ENCODE peak calls at places on chromosome 7, in four cellular contexts. F, T, J and S are unnamed samples.

GRCh38 chr7:20484366-20484765 is 131.1 kb upstream of the ABCB5 start:
- DNase-seq in F (no peak), T (no peak), J (no peak), S (no peak)

GRCh38 chr7:139855498-139856270 is 26.6 kb downstream of the TBXAS1 start:
- DNase-seq in F (peak; percentile 51), T (no peak), J (peak; percentile 62), S (no peak)

GRCh38 chr7:43034535-43035002 is 77.9 kb upstream of the HECW1 start:
- DNase-seq in F (no peak), T (no peak), J (peak; percentile 81), S (no peak)

GRCh38 chr7:23136216-23136615 is 30.6 kb downstream of the KLHL7 start:
- DNase-seq in F (no peak), T (no peak), J (no peak), S (no peak)

GRCh38 chr7:33669251-33669670 is 236.1 kb upstream of the BMPER start:
- DNase-seq in F (no peak), T (peak; percentile 70), J (no peak), S (no peak)

GRCh38 chr7:2159176-2159520 is 73.6 kb downstream of the MAD1L1 start:
- DNase-seq in F (no peak), T (no peak), J (no peak), S (no peak)

GRCh38 chr7:11298220-11298619 is 324.5 kb downstream of the PHF14 start:
- DNase-seq in F (no peak), T (no peak), J (no peak), S (no peak)

GRCh38 chr7:107592361-107593024 is 12.4 kb downstream of the BCAP29 start:
- DNase-seq in F (no peak), T (no peak), J (no peak), S (no peak)

GRCh38 chr7:128217030-128217805 is 23.9 kb upstream of the LEP start:
- DNase-seq in F (no peak), T (no peak), J (peak; percentile 66), S (no peak)

GRCh38 chr7:101232141-101232821 is 5.3 kb downstream of the CLDN15 start:
- DNase-seq in F (no peak), T (no peak), J (peak; percentile 68), S (no peak)

GRCh38 chr7:5429857-5430611 is 6.4 kb upstream of the TNRC18 start:
- DNase-seq in F (no peak), T (no peak), J (no peak), S (no peak)

GRCh38 chr7:41003031-41003925 is 699.6 kb downstream of the INHBA start:
- DNase-seq in F (peak; percentile 3), T (peak; percentile 28), J (peak; percentile 18), S (peak; percentile 54)

GRCh38 chr7:116897661-116898060 is 35.3 kb downstream of the CAPZA2 start:
- DNase-seq in F (no peak), T (no peak), J (no peak), S (no peak)

GRCh38 chr7:116899308-116899707 is 36.9 kb downstream of the CAPZA2 start:
- DNase-seq in F (no peak), T (no peak), J (no peak), S (no peak)

GRCh38 chr7:116901143-116901542 is 38.8 kb downstream of the CAPZA2 start:
- DNase-seq in F (no peak), T (no peak), J (no peak), S (no peak)

GRCh38 chr7:116906391-116906790 is 44.0 kb downstream of the CAPZA2 start:
- DNase-seq in F (no peak), T (no peak), J (no peak), S (no peak)

DNA sequence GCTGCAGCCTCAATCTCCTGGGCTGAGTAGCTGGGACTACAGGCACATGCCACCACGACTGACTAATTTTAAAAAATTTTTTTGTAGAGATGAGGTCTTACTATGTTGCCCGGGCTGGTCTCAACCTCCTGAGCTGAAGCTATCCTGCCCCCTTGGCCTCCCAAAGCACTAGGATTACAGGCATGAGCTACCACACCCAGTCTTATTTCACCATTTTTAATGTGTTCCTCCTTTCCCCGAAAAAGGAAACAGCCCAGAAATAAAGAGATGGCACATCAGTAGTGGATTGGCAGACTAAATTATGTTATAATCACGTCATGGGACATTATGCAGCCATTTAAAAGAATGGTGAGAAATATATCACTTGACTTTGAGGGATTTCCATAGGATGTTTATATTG is 40.4 kb downstream of the CAPZA2 start:
- DNase-seq in F (no peak), T (no peak), J (no peak), S (no peak)
- TF ChIP-seq CEBPB in F (no peak), T (no peak), J (no peak), S (no peak)

GRCh38 chr7:73557397-73558257 is at the start of gene BCL7B:
- DNase-seq in F (no peak), T (peak; percentile 44), J (peak; percentile 99), S (peak; percentile 32)
- TF ChIP-seq REST in F (no peak), T (no peak), J (peak; percentile 34), S (no peak)

DNA sequence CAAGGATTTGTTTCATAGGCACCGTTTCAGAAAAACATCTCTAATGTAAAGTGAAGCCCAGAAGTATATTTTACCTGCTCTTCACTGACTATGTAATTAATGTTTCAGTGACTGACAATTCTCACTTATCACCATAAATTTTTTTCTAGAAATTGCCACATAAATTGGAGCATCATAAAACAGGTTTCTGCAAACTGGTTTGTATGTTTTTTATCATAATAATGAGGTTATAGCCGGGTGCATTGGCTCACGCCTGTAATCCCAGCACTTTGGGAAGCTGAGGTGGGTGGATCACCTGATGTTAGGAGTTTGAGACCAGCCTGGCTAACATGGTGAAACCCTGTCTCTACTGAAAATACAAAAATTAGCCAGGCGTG is 39.4 kb downstream of the SYPL1 start:
- DNase-seq in F (no peak), T (no peak), J (no peak), S (no peak)
- H3K9ac ChIP-seq in F (no peak overlapping the region), T (no peak overlapping the region), J (no peak overlapping the region), S (no peak overlapping the region)

GRCh38 chr7:112282476-112283188 is 76.1 kb downstream of the ZNF277 start:
- DNase-seq in F (no peak), T (no peak), J (peak; percentile 14), S (no peak)

GRCh38 chr7:112279042-112279441 is 72.5 kb downstream of the ZNF277 start:
- DNase-seq in F (no peak), T (no peak), J (no peak), S (no peak)

GRCh38 chr7:112283382-112283910 is 77.0 kb downstream of the ZNF277 start:
- DNase-seq in F (no peak), T (no peak), J (no peak), S (no peak)

GRCh38 chr7:112280267-112280666 is 73.8 kb downstream of the ZNF277 start:
- DNase-seq in F (no peak), T (no peak), J (no peak), S (no peak)
- TF ChIP-seq CEBPB in F (no peak), T (no peak), J (no peak), S (no peak)

GRCh38 chr7:112433289-112433688 is 17.0 kb upstream of the IFRD1 start:
- DNase-seq in F (no peak), T (no peak), J (no peak), S (no peak)
- TF ChIP-seq REST in F (no peak), T (no peak), J (no peak), S (no peak)